ENCODE peak calls at places on chromosomes 12 and 14, in four cellular contexts. One of them, this sample, is unnamed.

GRCh38 chr14:75273272-75274044 is 5.2 kb upstream of the FOS start:
- DNase-seq in GM12892: no peak
- DNase-seq in heart left ventricle: no peak
- DNase-seq in transverse colon: peak
- DNase-seq in this sample: no peak

GRCh38 chr12:46830731-46831334 is 5.0 kb upstream of the SLC38A4 start:
- DNase-seq in GM12892: no peak
- DNase-seq in heart left ventricle: peak
- DNase-seq in transverse colon: peak
- DNase-seq in this sample: no peak

GRCh38 chr14:21203470-21204166 is 47.8 kb upstream of the OR5AU1 start:
- DNase-seq in GM12892: no peak
- DNase-seq in heart left ventricle: no peak
- DNase-seq in transverse colon: no peak
- DNase-seq in this sample: no peak

GRCh38 chr12:57772429-57773322 is at the start of gene EEF1AKMT3:
- DNase-seq in GM12892: peak
- DNase-seq in heart left ventricle: peak
- DNase-seq in transverse colon: peak
- DNase-seq in this sample: peak

GRCh38 chr12:93153321-93153720 is 224.2 kb upstream of the EEA1 start:
- DNase-seq in GM12892: no peak
- DNase-seq in heart left ventricle: no peak
- DNase-seq in transverse colon: no peak
- DNase-seq in this sample: no peak

GRCh38 chr12:101298426-101298825 is 18.5 kb downstream of the UTP20 start:
- DNase-seq in GM12892: no peak
- DNase-seq in heart left ventricle: no peak
- DNase-seq in transverse colon: no peak
- DNase-seq in this sample: peak

GRCh38 chr14:102824832-102825231 is 47.6 kb downstream of the TRAF3 start:
- DNase-seq in GM12892: no peak
- DNase-seq in heart left ventricle: peak
- DNase-seq in transverse colon: no peak
- DNase-seq in this sample: peak

GRCh38 chr12:6700646-6701051 is at the start of gene PIANP:
- DNase-seq in GM12892: no peak
- DNase-seq in heart left ventricle: no peak
- DNase-seq in transverse colon: peak
- DNase-seq in this sample: no peak

GRCh38 chr12:30201301-30202160 is 417.8 kb upstream of the TMTC1 start:
- DNase-seq in GM12892: no peak
- DNase-seq in heart left ventricle: no peak
- DNase-seq in transverse colon: no peak
- DNase-seq in this sample: no peak

GRCh38 chr12:32069731-32070130 is 36.9 kb upstream of the BICD1 start:
- DNase-seq in GM12892: no peak
- DNase-seq in heart left ventricle: no peak
- DNase-seq in transverse colon: no peak
- DNase-seq in this sample: no peak

GRCh38 chr14:21520718-21521117 is 5.4 kb downstream of the SALL2 start:
- DNase-seq in GM12892: no peak
- DNase-seq in heart left ventricle: no peak
- DNase-seq in transverse colon: no peak
- DNase-seq in this sample: no peak

GRCh38 chr14:104749958-104750529 is 2.9 kb upstream of the SIVA1 start:
- DNase-seq in GM12892: no peak
- DNase-seq in heart left ventricle: peak
- DNase-seq in transverse colon: no peak
- DNase-seq in this sample: no peak

GRCh38 chr14:44634692-44635091 is 127.6 kb upstream of the FSCB start:
- DNase-seq in GM12892: no peak
- DNase-seq in heart left ventricle: no peak
- DNase-seq in transverse colon: no peak
- DNase-seq in this sample: no peak

GRCh38 chr14:59018978-59019377 is 169.5 kb upstream of the DAAM1 start:
- DNase-seq in GM12892: no peak
- DNase-seq in heart left ventricle: no peak
- DNase-seq in transverse colon: no peak
- DNase-seq in this sample: no peak

GRCh38 chr12:1319215-1319614 is 275.2 kb downstream of the FBXL14 start:
- DNase-seq in GM12892: no peak
- DNase-seq in heart left ventricle: no peak
- DNase-seq in transverse colon: no peak
- DNase-seq in this sample: no peak

GRCh38 chr12:124177951-124178316 is 117.0 kb upstream of the RFLNA start:
- DNase-seq in GM12892: no peak
- DNase-seq in heart left ventricle: no peak
- DNase-seq in transverse colon: no peak
- DNase-seq in this sample: no peak

GRCh38 chr14:66982247-66982646 is 207.0 kb upstream of the GARIN2 start:
- DNase-seq in GM12892: no peak
- DNase-seq in heart left ventricle: no peak
- DNase-seq in transverse colon: no peak
- DNase-seq in this sample: no peak

GRCh38 chr14:82626156-82627055 is 1092.8 kb upstream of the SEL1L start:
- DNase-seq in GM12892: no peak
- DNase-seq in heart left ventricle: no peak
- DNase-seq in transverse colon: no peak
- DNase-seq in this sample: no peak

GRCh38 chr12:106722854-106723253 is 51.6 kb upstream of the RIC8B start:
- DNase-seq in GM12892: no peak
- DNase-seq in heart left ventricle: no peak
- DNase-seq in transverse colon: no peak
- DNase-seq in this sample: no peak

GRCh38 chr12:122563361-122563760 is 36.3 kb downstream of the KNTC1 start:
- DNase-seq in GM12892: no peak
- DNase-seq in heart left ventricle: no peak
- DNase-seq in transverse colon: no peak
- DNase-seq in this sample: no peak

GRCh38 chr12:54352022-54352531 is 12.2 kb downstream of the GPR84 start:
- DNase-seq in GM12892: no peak
- DNase-seq in heart left ventricle: peak
- DNase-seq in transverse colon: peak
- DNase-seq in this sample: no peak

GRCh38 chr12:71683633-71684032 is 2.2 kb upstream of the TMEM19 start:
- DNase-seq in GM12892: no peak
- DNase-seq in heart left ventricle: no peak
- DNase-seq in transverse colon: no peak
- DNase-seq in this sample: no peak

GRCh38 chr12:71686658-71687025 is 760 bp downstream of the TMEM19 start:
- DNase-seq in GM12892: no peak
- DNase-seq in heart left ventricle: no peak
- DNase-seq in transverse colon: no peak
- DNase-seq in this sample: no peak

GRCh38 chr12:71684081-71684480 is 1.8 kb upstream of the TMEM19 start:
- DNase-seq in GM12892: no peak
- DNase-seq in heart left ventricle: no peak
- DNase-seq in transverse colon: no peak
- DNase-seq in this sample: no peak

GRCh38 chr12:71685312-71685906 is 473 bp upstream of the TMEM19 start:
- DNase-seq in GM12892: no peak
- DNase-seq in heart left ventricle: no peak
- DNase-seq in transverse colon: peak
- DNase-seq in this sample: no peak

DNA sequence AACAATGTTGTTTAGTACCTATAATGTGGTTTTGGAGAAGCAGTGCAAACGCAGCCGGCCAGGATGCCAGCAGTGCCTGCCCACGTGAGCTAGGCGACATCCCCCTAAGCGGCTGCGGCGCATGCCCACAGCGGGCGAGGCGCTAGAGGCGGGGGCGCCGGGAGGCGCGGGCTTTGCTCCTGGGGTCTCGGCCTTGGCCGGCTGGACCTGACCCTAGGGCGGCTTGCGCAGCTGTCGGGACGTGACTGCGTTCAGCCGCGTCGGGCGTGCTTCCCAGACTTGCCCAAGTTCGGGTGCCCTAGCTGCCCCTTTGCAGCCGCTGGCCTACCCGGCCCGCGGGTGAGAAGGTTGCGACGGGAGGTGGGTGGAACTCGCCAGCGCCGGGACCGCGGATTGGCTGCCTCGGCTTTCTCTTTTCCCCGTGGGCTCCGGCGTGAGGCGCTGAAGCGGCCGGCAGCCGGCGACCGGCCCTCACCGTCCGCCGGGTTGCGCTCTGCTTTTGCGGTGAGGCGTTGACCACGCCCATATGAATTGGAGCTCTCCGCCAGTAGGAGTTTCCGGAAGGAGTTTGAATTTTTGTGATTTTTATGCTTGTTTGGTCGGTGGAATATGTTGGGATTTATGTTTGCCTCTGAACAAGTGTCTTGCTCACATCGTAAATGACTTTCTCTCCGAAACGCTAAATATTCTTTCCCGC is at the start of gene TMEM19:
- DNase-seq in GM12892: peak
- DNase-seq in heart left ventricle: peak
- DNase-seq in transverse colon: peak
- DNase-seq in this sample: peak
- TF ChIP-seq POLR2A in GM12892: peak
- TF ChIP-seq POLR2A in heart left ventricle: no peak
- TF ChIP-seq POLR2A in transverse colon: peak
- TF ChIP-seq POLR2A in this sample: peak

GRCh38 chr14:34714320-34715107 is at the start of gene CFL2:
- DNase-seq in GM12892: peak
- DNase-seq in heart left ventricle: peak
- DNase-seq in transverse colon: peak
- DNase-seq in this sample: peak
- TF ChIP-seq POLR2A in GM12892: peak
- TF ChIP-seq POLR2A in heart left ventricle: peak
- TF ChIP-seq POLR2A in transverse colon: peak
- TF ChIP-seq POLR2A in this sample: peak

DNA sequence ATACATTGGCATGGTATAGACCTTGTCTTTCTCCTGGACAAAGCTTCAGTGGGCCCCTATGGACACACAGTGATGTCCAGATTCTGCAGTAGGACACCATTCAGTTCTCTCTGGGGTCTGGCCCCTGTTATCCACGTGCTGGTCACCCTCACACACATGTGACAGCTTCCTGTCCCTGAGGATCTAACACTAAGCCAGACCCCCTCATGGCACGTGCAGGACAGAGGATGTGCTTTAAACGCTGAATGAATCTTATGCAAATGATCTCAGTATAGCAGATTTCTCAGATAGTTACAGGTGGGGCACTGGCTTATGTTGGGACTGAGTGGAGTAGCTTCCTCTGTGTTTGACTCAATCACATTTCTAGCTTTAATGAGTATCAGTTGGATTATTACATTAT is 33.7 kb downstream of the SLC24A4 start:
- DNase-seq in GM12892: no peak
- DNase-seq in heart left ventricle: no peak
- DNase-seq in transverse colon: no peak
- DNase-seq in this sample: no peak
- TF ChIP-seq POLR2A in GM12892: no peak
- TF ChIP-seq POLR2A in heart left ventricle: no peak
- TF ChIP-seq POLR2A in transverse colon: no peak
- TF ChIP-seq POLR2A in this sample: no peak

DNA sequence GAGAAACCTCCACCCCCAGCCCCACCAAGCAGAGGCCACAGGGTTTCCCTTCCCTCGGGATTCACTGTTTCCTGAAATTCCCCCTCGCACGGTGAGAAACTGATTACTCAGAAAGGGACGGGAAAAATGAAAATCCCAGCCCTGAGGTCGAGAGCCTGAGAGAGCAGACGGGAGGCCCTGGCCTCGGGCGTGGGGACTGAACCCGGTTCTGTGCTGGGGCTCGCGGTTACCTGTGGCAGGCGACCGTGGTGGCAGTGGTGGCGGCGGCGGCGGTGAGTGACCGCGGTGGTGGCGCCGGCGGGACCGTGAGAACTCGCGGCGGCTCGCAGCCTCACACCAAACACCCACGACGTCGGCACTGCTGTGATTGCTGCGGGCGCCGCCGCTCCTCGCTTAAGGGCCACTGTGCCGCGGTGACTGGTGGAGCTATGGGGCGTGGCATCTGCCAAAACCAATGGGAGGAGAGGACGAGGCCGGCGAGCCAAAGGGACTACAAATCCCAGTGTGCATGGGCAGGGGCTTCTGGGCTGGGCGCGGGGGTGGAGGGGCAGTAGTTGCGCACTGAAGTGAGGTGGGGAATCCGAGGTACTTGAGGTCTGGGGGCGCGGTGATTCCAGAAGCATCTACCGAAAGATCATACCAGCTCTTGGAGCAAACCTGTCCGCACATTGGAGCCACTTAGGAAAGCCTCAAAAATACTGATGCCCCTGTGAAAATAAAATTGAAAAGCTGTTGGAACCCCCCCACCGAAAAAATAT is at the start of gene LGMN:
- DNase-seq in GM12892: peak
- DNase-seq in heart left ventricle: peak
- DNase-seq in transverse colon: peak
- DNase-seq in this sample: peak
- TF ChIP-seq POLR2A in GM12892: peak
- TF ChIP-seq POLR2A in heart left ventricle: peak
- TF ChIP-seq POLR2A in transverse colon: peak
- TF ChIP-seq POLR2A in this sample: peak

DNA sequence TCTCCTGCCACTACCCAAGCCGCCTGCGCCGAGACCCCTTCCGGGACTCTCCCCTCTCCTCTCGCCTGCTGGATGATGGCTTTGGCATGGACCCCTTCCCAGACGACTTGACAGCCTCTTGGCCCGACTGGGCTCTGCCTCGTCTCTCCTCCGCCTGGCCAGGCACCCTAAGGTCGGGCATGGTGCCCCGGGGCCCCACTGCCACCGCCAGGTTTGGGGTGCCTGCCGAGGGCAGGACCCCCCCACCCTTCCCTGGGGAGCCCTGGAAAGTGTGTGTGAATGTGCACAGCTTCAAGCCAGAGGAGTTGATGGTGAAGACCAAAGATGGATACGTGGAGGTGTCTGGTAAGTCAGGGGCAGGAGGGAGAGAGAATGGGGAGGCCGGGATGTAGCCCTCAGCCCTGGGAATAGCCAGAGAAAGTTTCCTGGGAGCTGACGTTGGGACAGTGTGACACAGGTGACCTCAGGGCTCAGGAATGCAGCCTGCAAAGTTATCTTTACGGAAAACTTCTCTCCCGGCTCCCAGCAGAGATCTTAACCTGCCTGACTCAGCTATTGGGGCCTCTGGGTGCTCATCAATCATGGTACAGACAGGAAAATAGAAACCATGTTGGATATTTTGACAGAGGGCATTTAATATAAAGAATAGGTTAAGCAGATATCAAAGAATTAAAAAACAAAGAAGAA is 747 bp downstream of the HSPB8 start:
- DNase-seq in GM12892: no peak
- DNase-seq in heart left ventricle: peak
- DNase-seq in transverse colon: no peak
- DNase-seq in this sample: peak
- TF ChIP-seq POLR2A in GM12892: no peak
- TF ChIP-seq POLR2A in heart left ventricle: no peak
- TF ChIP-seq POLR2A in transverse colon: no peak
- TF ChIP-seq POLR2A in this sample: peak

GRCh38 chr12:42240131-42240750 is 2.2 kb upstream of the YAF2 start:
- DNase-seq in GM12892: no peak
- DNase-seq in heart left ventricle: no peak
- DNase-seq in transverse colon: no peak
- DNase-seq in this sample: no peak

GRCh38 chr12:42236017-42236416 is 2.0 kb downstream of the YAF2 start:
- DNase-seq in GM12892: no peak
- DNase-seq in heart left ventricle: no peak
- DNase-seq in transverse colon: no peak
- DNase-seq in this sample: no peak

GRCh38 chr12:42237052-42237852 is 796 bp downstream of the YAF2 start:
- DNase-seq in GM12892: peak
- DNase-seq in heart left ventricle: peak
- DNase-seq in transverse colon: peak
- DNase-seq in this sample: peak

GRCh38 chr12:42237853-42238239 is 202 bp downstream of the YAF2 start:
- DNase-seq in GM12892: peak
- DNase-seq in heart left ventricle: no peak
- DNase-seq in transverse colon: no peak
- DNase-seq in this sample: no peak

GRCh38 chr12:42238240-42239140 is at the start of gene YAF2:
- DNase-seq in GM12892: peak
- DNase-seq in heart left ventricle: peak
- DNase-seq in transverse colon: peak
- DNase-seq in this sample: peak
- TF ChIP-seq POLR2A in GM12892: peak
- TF ChIP-seq POLR2A in heart left ventricle: no peak
- TF ChIP-seq POLR2A in transverse colon: no peak
- TF ChIP-seq POLR2A in this sample: peak

This sample was measured in H54.